ENCODE peak calls at places on chromosomes 12 and 14, in ten cellular contexts. One of them, this sample, is unnamed. For H3K4me1, the result is how much of the 10 kb centered on the place peaks cover.

GRCh38 chr14:103634156-103634555 is 5.1 kb downstream of the KLC1 start:
- DNase-seq in CD8-positive, alpha-beta memory T cell: no peak
- DNase-seq in psoas muscle: no peak
- DNase-seq in adipocyte: no peak
- DNase-seq in GM12878: no peak
- DNase-seq in gastrocnemius medialis: no peak
- DNase-seq in lower lobe of right lung: no peak
- DNase-seq in A549: no peak
- DNase-seq in HepG2: no peak
- DNase-seq in SK-N-SH: no peak
- DNase-seq in this sample: no peak

GRCh38 chr14:92122351-92122677 is 545 bp downstream of the CPSF2 start:
- DNase-seq in GM12878: no peak
- DNase-seq in gastrocnemius medialis: no peak
- DNase-seq in psoas muscle: no peak
- DNase-seq in HepG2: peak
- DNase-seq in adipocyte: peak
- DNase-seq in A549: peak
- DNase-seq in SK-N-SH: no peak
- DNase-seq in lower lobe of right lung: no peak
- DNase-seq in CD8-positive, alpha-beta memory T cell: no peak
- DNase-seq in this sample: no peak

GRCh38 chr14:105168979-105169507 is 467 bp upstream of the JAG2 start:
- DNase-seq in GM12878: no peak
- DNase-seq in psoas muscle: no peak
- DNase-seq in A549: peak
- DNase-seq in CD8-positive, alpha-beta memory T cell: peak
- DNase-seq in SK-N-SH: peak
- DNase-seq in HepG2: no peak
- DNase-seq in gastrocnemius medialis: no peak
- DNase-seq in lower lobe of right lung: no peak
- DNase-seq in adipocyte: peak
- DNase-seq in this sample: no peak

GRCh38 chr12:69828897-69829296 is 3.9 kb downstream of the MYRFL start:
- DNase-seq in GM12878: no peak
- DNase-seq in HepG2: no peak
- DNase-seq in lower lobe of right lung: no peak
- DNase-seq in SK-N-SH: no peak
- DNase-seq in A549: no peak
- DNase-seq in gastrocnemius medialis: no peak
- DNase-seq in adipocyte: no peak
- DNase-seq in psoas muscle: no peak
- DNase-seq in CD8-positive, alpha-beta memory T cell: no peak
- DNase-seq in this sample: no peak

GRCh38 chr12:126937431-126937830 is 1329.5 kb upstream of the TMEM132C start:
- DNase-seq in A549: no peak
- DNase-seq in adipocyte: no peak
- DNase-seq in CD8-positive, alpha-beta memory T cell: no peak
- DNase-seq in gastrocnemius medialis: no peak
- DNase-seq in lower lobe of right lung: no peak
- DNase-seq in GM12878: no peak
- DNase-seq in SK-N-SH: no peak
- DNase-seq in HepG2: no peak
- DNase-seq in psoas muscle: no peak
- DNase-seq in this sample: no peak

GRCh38 chr14:64800000-64800399 is 79.7 kb downstream of the SPTB start:
- DNase-seq in adipocyte: peak
- DNase-seq in GM12878: no peak
- DNase-seq in gastrocnemius medialis: no peak
- DNase-seq in lower lobe of right lung: peak
- DNase-seq in psoas muscle: no peak
- DNase-seq in SK-N-SH: peak
- DNase-seq in CD8-positive, alpha-beta memory T cell: no peak
- DNase-seq in HepG2: peak
- DNase-seq in A549: peak
- DNase-seq in this sample: peak

GRCh38 chr14:101962503-101962874 is 1.9 kb upstream of the DYNC1H1 start:
- DNase-seq in lower lobe of right lung: peak
- DNase-seq in A549: peak
- DNase-seq in psoas muscle: peak
- DNase-seq in GM12878: no peak
- DNase-seq in adipocyte: peak
- DNase-seq in SK-N-SH: peak
- DNase-seq in HepG2: peak
- DNase-seq in CD8-positive, alpha-beta memory T cell: no peak
- DNase-seq in gastrocnemius medialis: no peak
- DNase-seq in this sample: no peak

GRCh38 chr14:98931911-98932310 is 340.1 kb downstream of the BCL11B start:
- DNase-seq in lower lobe of right lung: no peak
- DNase-seq in psoas muscle: no peak
- DNase-seq in CD8-positive, alpha-beta memory T cell: peak
- DNase-seq in adipocyte: no peak
- DNase-seq in HepG2: no peak
- DNase-seq in GM12878: no peak
- DNase-seq in gastrocnemius medialis: no peak
- DNase-seq in A549: no peak
- DNase-seq in SK-N-SH: no peak
- DNase-seq in this sample: no peak

GRCh38 chr14:85471156-85471555 is 58.8 kb upstream of the FLRT2 start:
- DNase-seq in gastrocnemius medialis: no peak
- DNase-seq in lower lobe of right lung: no peak
- DNase-seq in adipocyte: peak
- DNase-seq in CD8-positive, alpha-beta memory T cell: no peak
- DNase-seq in GM12878: no peak
- DNase-seq in SK-N-SH: no peak
- DNase-seq in A549: no peak
- DNase-seq in HepG2: no peak
- DNase-seq in psoas muscle: no peak
- DNase-seq in this sample: no peak

GRCh38 chr14:88245321-88245720 is 77.7 kb downstream of the KCNK10 start:
- DNase-seq in A549: no peak
- DNase-seq in lower lobe of right lung: no peak
- DNase-seq in gastrocnemius medialis: no peak
- DNase-seq in GM12878: no peak
- DNase-seq in SK-N-SH: peak
- DNase-seq in HepG2: no peak
- DNase-seq in adipocyte: no peak
- DNase-seq in CD8-positive, alpha-beta memory T cell: no peak
- DNase-seq in psoas muscle: no peak
- DNase-seq in this sample: no peak

GRCh38 chr14:96091149-96091693 is 52.1 kb downstream of the C14orf132 start:
- DNase-seq in adipocyte: no peak
- DNase-seq in HepG2: no peak
- DNase-seq in GM12878: no peak
- DNase-seq in lower lobe of right lung: no peak
- DNase-seq in A549: no peak
- DNase-seq in SK-N-SH: peak
- DNase-seq in CD8-positive, alpha-beta memory T cell: no peak
- DNase-seq in gastrocnemius medialis: no peak
- DNase-seq in psoas muscle: no peak
- DNase-seq in this sample: no peak

GRCh38 chr12:104334581-104334980 is 31.0 kb downstream of the EID3 start:
- DNase-seq in CD8-positive, alpha-beta memory T cell: no peak
- DNase-seq in SK-N-SH: no peak
- DNase-seq in lower lobe of right lung: no peak
- DNase-seq in HepG2: no peak
- DNase-seq in adipocyte: peak
- DNase-seq in A549: no peak
- DNase-seq in psoas muscle: no peak
- DNase-seq in gastrocnemius medialis: no peak
- DNase-seq in GM12878: no peak
- DNase-seq in this sample: peak

GRCh38 chr14:90893510-90893909 is 77.3 kb upstream of the TTC7B start:
- DNase-seq in CD8-positive, alpha-beta memory T cell: no peak
- DNase-seq in gastrocnemius medialis: no peak
- DNase-seq in adipocyte: no peak
- DNase-seq in HepG2: no peak
- DNase-seq in A549: no peak
- DNase-seq in lower lobe of right lung: no peak
- DNase-seq in GM12878: no peak
- DNase-seq in psoas muscle: no peak
- DNase-seq in SK-N-SH: no peak
- DNase-seq in this sample: no peak
- H3K4me1 ChIP-seq in CD8-positive, alpha-beta memory T cell: under half
- H3K4me1 ChIP-seq in gastrocnemius medialis: under half
- H3K4me1 ChIP-seq in adipocyte: under half
- H3K4me1 ChIP-seq in HepG2: under half
- H3K4me1 ChIP-seq in A549: under half
- H3K4me1 ChIP-seq in lower lobe of right lung: under half
- H3K4me1 ChIP-seq in GM12878: under half
- H3K4me1 ChIP-seq in psoas muscle: under half
- H3K4me1 ChIP-seq in SK-N-SH: under half
- H3K4me1 ChIP-seq in this sample: under half

DNA sequence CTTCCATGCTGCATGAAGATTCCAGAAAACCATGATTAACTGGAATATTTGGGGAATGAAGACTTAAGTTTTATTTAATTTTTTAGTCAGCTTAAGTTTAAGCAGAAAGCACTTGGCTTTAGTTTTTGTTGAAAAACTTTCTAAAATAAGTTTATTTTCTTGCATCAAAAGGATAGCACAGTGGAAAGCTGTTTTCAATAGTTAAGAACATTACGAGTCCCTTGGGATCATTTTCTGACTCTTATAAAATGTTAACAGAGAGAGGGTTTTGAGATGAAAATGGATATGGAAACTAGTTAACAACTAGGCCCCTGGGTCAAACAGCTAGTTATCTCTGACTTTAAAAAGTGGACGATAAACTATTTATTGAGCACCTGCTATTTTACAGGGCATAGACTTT is 181.9 kb upstream of the SLC38A2 start:
- DNase-seq in gastrocnemius medialis: no peak
- DNase-seq in HepG2: no peak
- DNase-seq in A549: no peak
- DNase-seq in CD8-positive, alpha-beta memory T cell: no peak
- DNase-seq in GM12878: no peak
- DNase-seq in lower lobe of right lung: no peak
- DNase-seq in adipocyte: peak
- DNase-seq in SK-N-SH: no peak
- DNase-seq in psoas muscle: no peak
- DNase-seq in this sample: no peak
- H3K4me1 ChIP-seq in gastrocnemius medialis: half or more
- H3K4me1 ChIP-seq in HepG2: under half
- H3K4me1 ChIP-seq in A549: half or more
- H3K4me1 ChIP-seq in CD8-positive, alpha-beta memory T cell: under half
- H3K4me1 ChIP-seq in GM12878: under half
- H3K4me1 ChIP-seq in lower lobe of right lung: under half
- H3K4me1 ChIP-seq in adipocyte: half or more
- H3K4me1 ChIP-seq in SK-N-SH: half or more
- H3K4me1 ChIP-seq in psoas muscle: half or more
- H3K4me1 ChIP-seq in this sample: under half

GRCh38 chr12:68342966-68343365 is 10.8 kb upstream of the MDM1 start:
- DNase-seq in A549: no peak
- DNase-seq in adipocyte: no peak
- DNase-seq in lower lobe of right lung: no peak
- DNase-seq in psoas muscle: no peak
- DNase-seq in SK-N-SH: no peak
- DNase-seq in gastrocnemius medialis: no peak
- DNase-seq in HepG2: no peak
- DNase-seq in CD8-positive, alpha-beta memory T cell: no peak
- DNase-seq in GM12878: no peak
- DNase-seq in this sample: no peak

GRCh38 chr12:68340404-68341270 is 8.5 kb upstream of the MDM1 start:
- DNase-seq in GM12878: no peak
- DNase-seq in SK-N-SH: no peak
- DNase-seq in adipocyte: no peak
- DNase-seq in psoas muscle: no peak
- DNase-seq in HepG2: no peak
- DNase-seq in A549: no peak
- DNase-seq in CD8-positive, alpha-beta memory T cell: no peak
- DNase-seq in gastrocnemius medialis: no peak
- DNase-seq in lower lobe of right lung: no peak
- DNase-seq in this sample: no peak

GRCh38 chr12:68345763-68346162 is 13.6 kb upstream of the MDM1 start:
- DNase-seq in SK-N-SH: no peak
- DNase-seq in A549: no peak
- DNase-seq in gastrocnemius medialis: no peak
- DNase-seq in CD8-positive, alpha-beta memory T cell: no peak
- DNase-seq in psoas muscle: no peak
- DNase-seq in adipocyte: no peak
- DNase-seq in GM12878: no peak
- DNase-seq in lower lobe of right lung: no peak
- DNase-seq in HepG2: no peak
- DNase-seq in this sample: no peak

GRCh38 chr12:68344126-68344525 is 12.0 kb upstream of the MDM1 start:
- DNase-seq in SK-N-SH: no peak
- DNase-seq in A549: no peak
- DNase-seq in GM12878: no peak
- DNase-seq in lower lobe of right lung: no peak
- DNase-seq in HepG2: peak
- DNase-seq in adipocyte: no peak
- DNase-seq in gastrocnemius medialis: no peak
- DNase-seq in psoas muscle: no peak
- DNase-seq in CD8-positive, alpha-beta memory T cell: no peak
- DNase-seq in this sample: no peak

DNA sequence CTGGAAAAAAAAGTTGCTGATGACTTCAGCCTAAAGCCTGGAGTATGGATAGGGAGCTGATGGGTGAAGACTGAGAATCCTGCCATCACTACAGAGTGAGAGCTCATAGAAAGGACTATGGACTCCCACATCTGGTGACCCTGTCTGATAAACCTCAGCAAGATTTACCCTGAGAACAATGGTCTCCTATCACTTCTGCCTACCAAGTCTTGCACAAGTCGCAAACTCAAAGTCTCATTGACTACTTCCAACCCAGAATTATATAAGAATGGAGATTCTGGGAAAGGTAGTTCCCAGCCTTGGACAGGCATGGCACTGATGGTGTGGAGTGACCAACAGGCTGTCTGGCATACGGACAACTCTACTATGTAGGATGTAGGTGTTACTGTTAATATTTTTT is 9.7 kb upstream of the MDM1 start:
- DNase-seq in gastrocnemius medialis: no peak
- DNase-seq in lower lobe of right lung: no peak
- DNase-seq in HepG2: peak
- DNase-seq in CD8-positive, alpha-beta memory T cell: no peak
- DNase-seq in SK-N-SH: no peak
- DNase-seq in A549: no peak
- DNase-seq in GM12878: no peak
- DNase-seq in psoas muscle: no peak
- DNase-seq in adipocyte: no peak
- DNase-seq in this sample: no peak
- H3K4me1 ChIP-seq in gastrocnemius medialis: under half
- H3K4me1 ChIP-seq in lower lobe of right lung: under half
- H3K4me1 ChIP-seq in HepG2: half or more
- H3K4me1 ChIP-seq in CD8-positive, alpha-beta memory T cell: under half
- H3K4me1 ChIP-seq in SK-N-SH: under half
- H3K4me1 ChIP-seq in A549: under half
- H3K4me1 ChIP-seq in GM12878: under half
- H3K4me1 ChIP-seq in psoas muscle: under half
- H3K4me1 ChIP-seq in adipocyte: under half
- H3K4me1 ChIP-seq in this sample: under half

DNA sequence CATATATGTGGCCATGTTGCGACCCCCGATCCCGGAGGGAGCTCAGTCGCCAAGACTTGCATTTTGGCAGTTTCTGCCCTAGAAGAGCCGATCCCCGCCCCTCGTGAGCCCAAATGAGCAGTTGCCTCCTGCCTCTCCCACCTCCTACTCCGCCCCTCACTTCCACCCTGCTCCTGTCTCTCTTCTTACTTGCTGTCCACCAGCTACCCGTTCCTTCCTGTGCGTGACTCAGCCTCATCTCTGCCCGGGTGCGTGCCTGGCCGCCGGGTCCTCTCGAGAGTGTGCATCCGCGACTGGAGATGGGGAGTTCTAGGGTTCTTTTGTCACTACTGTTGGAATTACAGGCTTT is 585 bp downstream of the GPATCH2L start:
- DNase-seq in A549: peak
- DNase-seq in psoas muscle: peak
- DNase-seq in adipocyte: peak
- DNase-seq in SK-N-SH: peak
- DNase-seq in lower lobe of right lung: peak
- DNase-seq in gastrocnemius medialis: peak
- DNase-seq in CD8-positive, alpha-beta memory T cell: peak
- DNase-seq in GM12878: peak
- DNase-seq in HepG2: peak
- DNase-seq in this sample: peak
- H3K4me1 ChIP-seq in A549: under half
- H3K4me1 ChIP-seq in psoas muscle: under half
- H3K4me1 ChIP-seq in adipocyte: under half
- H3K4me1 ChIP-seq in SK-N-SH: under half
- H3K4me1 ChIP-seq in lower lobe of right lung: under half
- H3K4me1 ChIP-seq in gastrocnemius medialis: under half
- H3K4me1 ChIP-seq in CD8-positive, alpha-beta memory T cell: under half
- H3K4me1 ChIP-seq in GM12878: under half
- H3K4me1 ChIP-seq in HepG2: under half
- H3K4me1 ChIP-seq in this sample: under half

This sample was measured in adrenal gland.